ENCODE peak calls at places on chromosomes 13 and 19, in four cellular contexts. P is stimulated activated CD8-positive, alpha-beta memory T cell treated with anti-CD3 and anti-CD28 coated beads, Interleukin-4, amount 100 ng/mL, for 24 hours; F is activated naive CD4-positive, alpha-beta T cell treated with anti-CD3 and anti-CD28 coated beads, Interleukin-2, amount 50 U/mL, for 16 hours; A is NCI-H187 treated with DMSO at 0.1 percent for 48 hours. E is an unnamed sample.

GRCh38 chr19:39031368-39032163 is 783 bp downstream of the FBXO27 start:
- DNase-seq in P (peak), F (peak), A (no peak), E (peak)

GRCh38 chr13:110245421-110245899 is 61.5 kb downstream of the COL4A1 start:
- DNase-seq in P (no peak), F (no peak), A (no peak), E (no peak)

GRCh38 chr13:114126789-114127472 is 5.5 kb downstream of the RASA3 start:
- DNase-seq in P (no peak), F (no peak), A (no peak), E (no peak)

GRCh38 chr13:114032121-114032799 is 58.4 kb upstream of the C13orf46 start:
- DNase-seq in P (no peak), F (no peak), A (no peak), E (no peak)

GRCh38 chr19:42553292-42554045 is 25.2 kb upstream of the CEACAM1 start:
- DNase-seq in P (no peak), F (no peak), A (no peak), E (no peak)

GRCh38 chr13:38763446-38764381 is 76.8 kb downstream of the FREM2 start:
- DNase-seq in P (no peak), F (no peak), A (no peak), E (no peak)

GRCh38 chr13:94139393-94139995 is 340.0 kb downstream of the DCT start:
- DNase-seq in P (no peak), F (no peak), A (no peak), E (no peak)

GRCh38 chr19:44571830-44572661 is 41.3 kb upstream of the IGSF23 start:
- DNase-seq in P (no peak), F (no peak), A (no peak), E (no peak)

GRCh38 chr19:34265221-34265650 is 10.9 kb downstream of the GARRE1 start:
- DNase-seq in P (no peak), F (no peak), A (no peak), E (no peak)

GRCh38 chr19:2477732-2478191 is 1.8 kb downstream of the GADD45B start:
- DNase-seq in P (no peak), F (no peak), A (no peak), E (peak)

GRCh38 chr19:38394488-38394887 is 6.0 kb downstream of the SPRED3 start:
- DNase-seq in P (peak), F (peak), A (no peak), E (no peak)

GRCh38 chr13:20492641-20493040 is 33.0 kb downstream of the CRYL1 start:
- DNase-seq in P (no peak), F (peak), A (no peak), E (no peak)

GRCh38 chr19:40389404-40390083 is 437 bp downstream of the HIPK4 start:
- DNase-seq in P (no peak), F (no peak), A (no peak), E (no peak)

GRCh38 chr19:5645409-5645808 is 22.5 kb downstream of the SAFB start:
- DNase-seq in P (no peak), F (no peak), A (no peak), E (no peak)

GRCh38 chr13:55199132-55199531 is 1941.6 kb upstream of the PRR20A start:
- DNase-seq in P (no peak), F (no peak), A (no peak), E (no peak)

GRCh38 chr19:36719687-36720556 is 32.5 kb downstream of the ZNF567 start:
- DNase-seq in P (no peak), F (no peak), A (no peak), E (no peak)

GRCh38 chr19:20238025-20238623 is 71.1 kb downstream of the ZNF486 start:
- DNase-seq in P (peak), F (peak), A (no peak), E (peak)

GRCh38 chr19:15780595-15781418 is 6.7 kb upstream of the OR10H5 start:
- DNase-seq in P (no peak), F (no peak), A (no peak), E (no peak)

GRCh38 chr19:40609561-40610395 is 8.6 kb downstream of the LTBP4 start:
- DNase-seq in P (peak), F (peak), A (no peak), E (peak)

GRCh38 chr19:45507864-45508680 is 793 bp downstream of the VASP start:
- DNase-seq in P (no peak), F (peak), A (no peak), E (no peak)

GRCh38 chr13:107099661-107100060 is 531.7 kb upstream of the ARGLU1 start:
- DNase-seq in P (no peak), F (no peak), A (no peak), E (no peak)

GRCh38 chr19:14118165-14119051 is 846 bp upstream of the PRKACA start:
- DNase-seq in P (no peak), F (peak), A (no peak), E (peak)

GRCh38 chr13:26628706-26629105 is 71.2 kb downstream of the WASF3 start:
- DNase-seq in P (no peak), F (no peak), A (no peak), E (no peak)

GRCh38 chr13:50636007-50636704 is 207.3 kb downstream of the DLEU7 start:
- DNase-seq in P (no peak), F (no peak), A (no peak), E (no peak)

GRCh38 chr13:25902946-25903345 is 148.9 kb downstream of the SHISA2 start:
- DNase-seq in P (no peak), F (no peak), A (no peak), E (no peak)

GRCh38 chr13:46992383-46992952 is 95.6 kb upstream of the HTR2A start:
- DNase-seq in P (no peak), F (no peak), A (no peak), E (no peak)

GRCh38 chr13:50644081-50644871 is 199.2 kb downstream of the DLEU7 start:
- DNase-seq in P (no peak), F (no peak), A (no peak), E (no peak)

GRCh38 chr13:39692650-39693438 is 37.4 kb downstream of the COG6 start:
- DNase-seq in P (no peak), F (no peak), A (no peak), E (no peak)

GRCh38 chr13:82305588-82305987 is 1576.7 kb downstream of the SLITRK1 start:
- DNase-seq in P (no peak), F (no peak), A (no peak), E (peak)

GRCh38 chr13:60873116-60873515 is 476.1 kb downstream of the TDRD3 start:
- DNase-seq in P (no peak), F (no peak), A (no peak), E (no peak)

GRCh38 chr19:30522359-30522758 is 150.2 kb downstream of the ZNF536 start:
- DNase-seq in P (no peak), F (no peak), A (no peak), E (no peak)